ENCODE peak calls at places on chromosomes 2 and 18, in seven cellular contexts. K is H1, L is H9, U is neuronal stem cell, V is IMR-90, A is mesenchymal stem cell, W is mesendoderm. X is an unnamed sample. For H3K4me1, the result is how much of the 10 kb centered on the place peaks cover.

GRCh38 chr2:210445116-210445707 is 31.3 kb downstream of the LANCL1 start:
- DNase-seq in K (no peak), L (no peak), U (no peak), V (peak), A (peak), W (peak), X (peak)

GRCh38 chr18:70985948-70986347 is 697.1 kb downstream of the SOCS6 start:
- DNase-seq in K (no peak), L (no peak), U (no peak), V (no peak), A (no peak), W (peak), X (no peak)

GRCh38 chr2:50597206-50597605 is 434.7 kb downstream of the NRXN1 start:
- DNase-seq in K (no peak), L (no peak), U (no peak), V (no peak), A (no peak), W (peak), X (no peak)

GRCh38 chr2:102186676-102187190 is at the start of gene IL1RL2:
- DNase-seq in K (no peak), L (no peak), U (no peak), V (no peak), A (no peak), W (peak), X (no peak)

GRCh38 chr2:111054791-111055627 is 65.7 kb upstream of the BCL2L11 start:
- DNase-seq in K (no peak), L (no peak), U (peak), V (no peak), A (no peak), W (no peak), X (peak)

GRCh38 chr2:9535177-9535576 is 20.5 kb downstream of the ADAM17 start:
- DNase-seq in K (no peak), L (no peak), U (no peak), V (no peak), A (no peak), W (no peak), X (no peak)

GRCh38 chr2:1617425-1618021 is 126.8 kb downstream of the PXDN start:
- DNase-seq in K (no peak), L (no peak), U (no peak), V (no peak), A (no peak), W (peak), X (no peak)

GRCh38 chr2:207241198-207241597 is 75.5 kb upstream of the KLF7 start:
- DNase-seq in K (no peak), L (no peak), U (no peak), V (peak), A (peak), W (no peak), X (no peak)

GRCh38 chr2:233501198-233502076 is 65.1 kb downstream of the USP40 start:
- DNase-seq in K (no peak), L (no peak), U (no peak), V (peak), A (peak), W (no peak), X (no peak)

GRCh38 chr18:59885579-59886163 is 14.1 kb upstream of the PMAIP1 start:
- DNase-seq in K (no peak), L (no peak), U (no peak), V (peak), A (peak), W (no peak), X (peak)

GRCh38 chr18:13136056-13136688 is 82.4 kb upstream of the LDLRAD4 start:
- DNase-seq in K (no peak), L (no peak), U (peak), V (no peak), A (no peak), W (peak), X (no peak)
- H3K18ac ChIP-seq in K (no peak), L (no peak), U (peak), V (no peak), A (no peak), W (no peak), X (no peak)

GRCh38 chr18:7598167-7599062 is 31.3 kb downstream of the PTPRM start:
- DNase-seq in K (no peak), L (no peak), U (no peak), V (peak), A (peak), W (no peak), X (peak)
- H3K4me1 ChIP-seq in K (under half), L (under half), U (under half), V (under half), A (under half), W (under half), X (under half)

DNA sequence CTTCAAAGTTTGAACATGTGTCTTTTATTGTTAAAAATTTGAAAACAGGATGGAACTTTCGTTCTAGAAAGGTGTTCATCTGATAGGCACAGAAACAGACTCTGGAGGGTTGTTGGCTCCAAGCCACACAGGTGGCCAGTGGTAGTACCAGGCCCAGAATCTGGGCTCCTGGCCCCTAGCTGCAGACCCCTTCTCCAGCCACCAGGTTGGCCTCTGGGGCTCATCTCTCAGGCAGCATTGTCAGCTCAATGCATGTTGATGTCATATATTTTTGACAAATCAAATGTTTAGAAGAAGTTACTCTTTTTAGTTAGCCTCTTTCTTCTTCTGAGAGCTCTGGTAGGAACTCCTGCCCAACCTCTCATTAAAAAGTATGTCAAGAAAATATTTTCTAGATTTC is 34.5 kb upstream of the CHRNA1 start:
- DNase-seq in K (no peak), L (no peak), U (no peak), V (no peak), A (no peak), W (peak), X (no peak)
- H3K18ac ChIP-seq in K (no peak), L (no peak), U (no peak), V (peak), A (no peak), W (no peak), X (no peak)

GRCh38 chr2:240996161-240996833 is 2.1 kb upstream of the SNED1 start:
- DNase-seq in K (no peak), L (peak), U (no peak), V (no peak), A (no peak), W (no peak), X (no peak)
- H3K4me1 ChIP-seq in K (under half), L (under half), U (under half), V (under half), A (under half), W (under half), X (under half)

GRCh38 chr18:23012249-23012648 is 79.1 kb downstream of the RBBP8 start:
- DNase-seq in K (no peak), L (no peak), U (no peak), V (no peak), A (no peak), W (no peak), X (no peak)
- H3K18ac ChIP-seq in K (no peak), L (no peak), U (no peak), V (no peak), A (no peak), W (no peak), X (no peak)